ENCODE peak calls at places on chromosomes 16 and 17, in six cellular contexts. J is aorta, I is IMR-90, K is esophagus squamous epithelium, B is ovary, U is breast epithelium. Z is an unnamed sample.
A peak's percentile ranks its signal among the peaks of the same experiment; 100 is the strongest.

GRCh38 chr17:2564876-2565275 is 28.6 kb upstream of the PAFAH1B1 start:
- DNase-seq in J (no peak), I (no peak), K (no peak), B (no peak), U (no peak), Z (no peak)

GRCh38 chr17:27526603-27527002 is 70.4 kb downstream of the KSR1 start:
- DNase-seq in J (peak; percentile 69), I (peak; percentile 61), K (no peak), B (peak; percentile 60), U (no peak), Z (no peak)

GRCh38 chr16:25959216-25959615 is 267.5 kb downstream of the HS3ST4 start:
- DNase-seq in J (no peak), I (no peak), K (no peak), B (no peak), U (no peak), Z (no peak)

GRCh38 chr16:10031955-10032354 is 150.3 kb downstream of the GRIN2A start:
- DNase-seq in J (no peak), I (no peak), K (no peak), B (no peak), U (no peak), Z (no peak)

GRCh38 chr17:80594666-80595269 is 50.1 kb downstream of the RPTOR start:
- DNase-seq in J (no peak), I (peak; percentile 31), K (no peak), B (no peak), U (no peak), Z (no peak)

GRCh38 chr17:11495616-11496015 is 102.7 kb upstream of the DNAH9 start:
- DNase-seq in J (no peak), I (no peak), K (no peak), B (no peak), U (no peak), Z (no peak)

GRCh38 chr17:33602981-33603380 is 309.9 kb upstream of the ASIC2 start:
- DNase-seq in J (no peak), I (no peak), K (no peak), B (no peak), U (no peak), Z (no peak)

GRCh38 chr16:3067929-3068288 is 2.5 kb downstream of the IL32 start:
- DNase-seq in J (no peak), I (no peak), K (no peak), B (no peak), U (no peak), Z (no peak)

GRCh38 chr16:27671410-27671809 is 121.5 kb downstream of the KATNIP start:
- DNase-seq in J (no peak), I (no peak), K (no peak), B (no peak), U (no peak), Z (no peak)

GRCh38 chr16:14405611-14406537 is 224.2 kb downstream of the PARN start:
- DNase-seq in J (no peak), I (no peak), K (no peak), B (peak; percentile 36), U (no peak), Z (peak; percentile 36)

GRCh38 chr16:71919033-71919432 is 23.7 kb downstream of the IST1 start:
- DNase-seq in J (no peak), I (no peak), K (no peak), B (no peak), U (no peak), Z (no peak)
- H3K36me3 ChIP-seq in J (peaks cover 21% of the 10 kb centered on the region), I (peaks cover 54% of the 10 kb centered on the region), K (peaks cover 90% of the 10 kb centered on the region), B (no peaks in the 10 kb centered on the region), U (peaks cover 6% of the 10 kb centered on the region), Z (peaks cover 79% of the 10 kb centered on the region)

DNA sequence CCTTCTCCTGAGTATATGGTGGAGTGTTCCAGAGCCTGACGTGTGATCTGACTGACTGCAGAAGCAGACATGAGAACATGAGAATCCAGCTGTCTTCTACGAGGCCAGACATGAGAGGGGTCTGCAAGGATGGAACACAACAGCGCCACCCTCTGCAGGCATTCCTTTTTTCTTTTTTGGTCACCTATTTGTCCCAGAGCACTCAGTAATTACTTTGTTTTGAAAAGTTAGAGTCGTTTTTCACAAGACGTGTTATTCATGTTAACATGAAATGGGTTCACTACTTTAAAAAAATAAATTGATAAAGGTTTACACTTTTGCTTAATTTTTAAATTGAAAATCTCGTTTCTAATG is 43.8 kb upstream of the ATP2A3 start:
- DNase-seq in J (no peak), I (peak; percentile 36), K (no peak), B (no peak), U (no peak), Z (peak; percentile 42)
- H3K36me3 ChIP-seq in J (no peaks in the 10 kb centered on the region), I (peaks cover 40% of the 10 kb centered on the region), K (peaks cover 80% of the 10 kb centered on the region), B (no peaks in the 10 kb centered on the region), U (peaks cover 10% of the 10 kb centered on the region), Z (peaks cover under 1% of the 10 kb centered on the region)

GRCh38 chr17:1376061-1376460 is 24.0 kb downstream of the YWHAE start:
- DNase-seq in J (no peak), I (no peak), K (no peak), B (no peak), U (no peak), Z (no peak)
- H3K36me3 ChIP-seq in J (no peaks in the 10 kb centered on the region), I (peaks cover 13% of the 10 kb centered on the region), K (peaks cover 39% of the 10 kb centered on the region), B (no peaks in the 10 kb centered on the region), U (no peaks in the 10 kb centered on the region), Z (no peaks in the 10 kb centered on the region)

GRCh38 chr17:30886187-30886586 is 19.9 kb downstream of the TEFM start:
- DNase-seq in J (no peak), I (no peak), K (no peak), B (no peak), U (no peak), Z (no peak)
- H3K36me3 ChIP-seq in J (no peaks in the 10 kb centered on the region), I (peaks cover 11% of the 10 kb centered on the region), K (peaks cover 27% of the 10 kb centered on the region), B (no peaks in the 10 kb centered on the region), U (no peaks in the 10 kb centered on the region), Z (no peaks in the 10 kb centered on the region)

GRCh38 chr16:30977502-30977901 is 7.5 kb upstream of the HSD3B7 start:
- DNase-seq in J (no peak), I (no peak), K (no peak), B (no peak), U (no peak), Z (no peak)
- H3K36me3 ChIP-seq in J (no peaks in the 10 kb centered on the region), I (peaks cover 72% of the 10 kb centered on the region), K (peaks cover 100% of the 10 kb centered on the region), B (no peaks in the 10 kb centered on the region), U (peaks cover 24% of the 10 kb centered on the region), Z (peaks cover 58% of the 10 kb centered on the region)

GRCh38 chr17:82627827-82628226 is 20.4 kb downstream of the WDR45B start:
- DNase-seq in J (peak; percentile 79), I (no peak), K (no peak), B (peak; percentile 67), U (no peak), Z (no peak)
- H3K36me3 ChIP-seq in J (peaks cover 4% of the 10 kb centered on the region), I (peaks cover 52% of the 10 kb centered on the region), K (peaks cover 100% of the 10 kb centered on the region), B (no peaks in the 10 kb centered on the region), U (no peaks in the 10 kb centered on the region), Z (peaks cover 36% of the 10 kb centered on the region)

GRCh38 chr16:81709369-81709900 is 69.7 kb upstream of the PLCG2 start:
- DNase-seq in J (no peak), I (no peak), K (no peak), B (no peak), U (no peak), Z (no peak)
- H3K36me3 ChIP-seq in J (no peaks in the 10 kb centered on the region), I (peaks cover 41% of the 10 kb centered on the region), K (peaks cover 65% of the 10 kb centered on the region), B (no peaks in the 10 kb centered on the region), U (no peaks in the 10 kb centered on the region), Z (peaks cover 3% of the 10 kb centered on the region)

Z was measured in cardiac muscle cell.